ENCODE peak calls at places on chromosomes 4 and X, in nine cellular contexts. One of them, this sample, is unnamed.
A peak's percentile ranks its signal among the peaks of the same experiment; 100 is the strongest.

GRCh38 chr4:173076903-173077629 is 91.5 kb upstream of the GALNT7 start:
- DNase-seq in breast epithelium: no peak
- DNase-seq in IMR-90: peak; percentile 12
- DNase-seq in transverse colon: no peak
- DNase-seq in AG04450: no peak
- DNase-seq in testis: no peak
- DNase-seq in heart left ventricle: no peak
- DNase-seq in neural progenitor cell: no peak
- DNase-seq in fibroblast of mammary gland: peak; percentile 65
- DNase-seq in this sample: no peak

GRCh38 chr4:110959041-110959643 is 336.3 kb upstream of the PITX2 start:
- DNase-seq in transverse colon: no peak
- DNase-seq in IMR-90: peak; percentile 30
- DNase-seq in fibroblast of mammary gland: peak; percentile 52
- DNase-seq in testis: no peak
- DNase-seq in neural progenitor cell: no peak
- DNase-seq in heart left ventricle: no peak
- DNase-seq in breast epithelium: no peak
- DNase-seq in AG04450: no peak
- DNase-seq in this sample: peak; percentile 62

GRCh38 chrX:119495734-119496520 is 27.7 kb downstream of the SLC25A5 start:
- DNase-seq in testis: no peak
- DNase-seq in transverse colon: peak; percentile 20
- DNase-seq in neural progenitor cell: peak; percentile 6
- DNase-seq in fibroblast of mammary gland: no peak
- DNase-seq in AG04450: no peak
- DNase-seq in breast epithelium: no peak
- DNase-seq in IMR-90: no peak
- DNase-seq in heart left ventricle: no peak
- DNase-seq in this sample: no peak

GRCh38 chr4:184335520-184335919 is 117.8 kb upstream of the ENPP6 start:
- DNase-seq in transverse colon: no peak
- DNase-seq in AG04450: no peak
- DNase-seq in heart left ventricle: no peak
- DNase-seq in testis: no peak
- DNase-seq in IMR-90: peak; percentile 41
- DNase-seq in fibroblast of mammary gland: no peak
- DNase-seq in neural progenitor cell: no peak
- DNase-seq in breast epithelium: no peak
- DNase-seq in this sample: no peak

GRCh38 chr4:47315346-47315745 is 148.2 kb downstream of the COMMD8 start:
- DNase-seq in heart left ventricle: no peak
- DNase-seq in neural progenitor cell: no peak
- DNase-seq in IMR-90: peak; percentile 80
- DNase-seq in fibroblast of mammary gland: peak; percentile 72
- DNase-seq in testis: no peak
- DNase-seq in AG04450: no peak
- DNase-seq in breast epithelium: no peak
- DNase-seq in transverse colon: no peak
- DNase-seq in this sample: peak; percentile 4

GRCh38 chr4:2961411-2962098 is 1.7 kb downstream of the NOP14 start:
- DNase-seq in neural progenitor cell: peak; percentile 64
- DNase-seq in heart left ventricle: no peak
- DNase-seq in IMR-90: no peak
- DNase-seq in fibroblast of mammary gland: no peak
- DNase-seq in breast epithelium: no peak
- DNase-seq in AG04450: no peak
- DNase-seq in transverse colon: no peak
- DNase-seq in testis: peak; percentile 40
- DNase-seq in this sample: no peak

GRCh38 chr4:19262467-19262866 is 989.2 kb upstream of the SLIT2 start:
- DNase-seq in breast epithelium: no peak
- DNase-seq in heart left ventricle: no peak
- DNase-seq in AG04450: no peak
- DNase-seq in transverse colon: no peak
- DNase-seq in testis: peak; percentile 20
- DNase-seq in IMR-90: no peak
- DNase-seq in neural progenitor cell: no peak
- DNase-seq in fibroblast of mammary gland: peak; percentile 38
- DNase-seq in this sample: no peak

GRCh38 chrX:24515447-24515846 is 50.4 kb downstream of the PDK3 start:
- DNase-seq in testis: peak; percentile 36
- DNase-seq in IMR-90: peak; percentile 4
- DNase-seq in transverse colon: no peak
- DNase-seq in heart left ventricle: no peak
- DNase-seq in fibroblast of mammary gland: peak; percentile 32
- DNase-seq in AG04450: no peak
- DNase-seq in neural progenitor cell: peak; percentile 48
- DNase-seq in breast epithelium: no peak
- DNase-seq in this sample: no peak

GRCh38 chrX:7074135-7074907 is 73.2 kb upstream of the STS start:
- DNase-seq in fibroblast of mammary gland: no peak
- DNase-seq in breast epithelium: no peak
- DNase-seq in AG04450: no peak
- DNase-seq in heart left ventricle: no peak
- DNase-seq in transverse colon: no peak
- DNase-seq in IMR-90: no peak
- DNase-seq in testis: no peak
- DNase-seq in neural progenitor cell: no peak
- DNase-seq in this sample: no peak

GRCh38 chr4:24010573-24010972 is 120.7 kb upstream of the PPARGC1A start:
- DNase-seq in heart left ventricle: no peak
- DNase-seq in testis: no peak
- DNase-seq in IMR-90: no peak
- DNase-seq in AG04450: no peak
- DNase-seq in fibroblast of mammary gland: no peak
- DNase-seq in breast epithelium: no peak
- DNase-seq in transverse colon: no peak
- DNase-seq in neural progenitor cell: no peak
- DNase-seq in this sample: no peak

GRCh38 chr4:2537011-2537830 is 774 bp downstream of the FAM193A start:
- DNase-seq in IMR-90: peak; percentile 24
- DNase-seq in neural progenitor cell: no peak
- DNase-seq in heart left ventricle: peak; percentile 46
- DNase-seq in fibroblast of mammary gland: peak; percentile 20
- DNase-seq in AG04450: no peak
- DNase-seq in breast epithelium: peak; percentile 54
- DNase-seq in transverse colon: peak; percentile 50
- DNase-seq in testis: peak; percentile 54
- DNase-seq in this sample: peak; percentile 34

GRCh38 chr4:124111922-124112321 is 600.6 kb downstream of the ANKRD50 start:
- DNase-seq in testis: peak; percentile 21
- DNase-seq in heart left ventricle: no peak
- DNase-seq in breast epithelium: no peak
- DNase-seq in IMR-90: peak; percentile 87
- DNase-seq in transverse colon: no peak
- DNase-seq in fibroblast of mammary gland: peak; percentile 92
- DNase-seq in neural progenitor cell: peak; percentile 74
- DNase-seq in AG04450: peak; percentile 49
- DNase-seq in this sample: peak; percentile 80

GRCh38 chr4:1851160-1851559 is 4.8 kb downstream of the LETM1 start:
- DNase-seq in heart left ventricle: no peak
- DNase-seq in breast epithelium: no peak
- DNase-seq in transverse colon: no peak
- DNase-seq in IMR-90: no peak
- DNase-seq in fibroblast of mammary gland: no peak
- DNase-seq in testis: no peak
- DNase-seq in neural progenitor cell: no peak
- DNase-seq in AG04450: no peak
- DNase-seq in this sample: no peak

GRCh38 chr4:61200195-61200990 is at the start of gene ADGRL3:
- DNase-seq in heart left ventricle: peak; percentile 46
- DNase-seq in transverse colon: no peak
- DNase-seq in breast epithelium: no peak
- DNase-seq in testis: peak; percentile 63
- DNase-seq in AG04450: no peak
- DNase-seq in neural progenitor cell: peak; percentile 95
- DNase-seq in fibroblast of mammary gland: peak; percentile 3
- DNase-seq in IMR-90: peak; percentile 6
- DNase-seq in this sample: no peak

GRCh38 chr4:61202100-61202637 is 2.0 kb downstream of the ADGRL3 start:
- DNase-seq in transverse colon: no peak
- DNase-seq in breast epithelium: no peak
- DNase-seq in heart left ventricle: no peak
- DNase-seq in IMR-90: no peak
- DNase-seq in testis: peak; percentile 22
- DNase-seq in fibroblast of mammary gland: no peak
- DNase-seq in neural progenitor cell: peak; percentile 62
- DNase-seq in AG04450: no peak
- DNase-seq in this sample: no peak

GRCh38 chr4:61200991-61201526 is 933 bp downstream of the ADGRL3 start:
- DNase-seq in breast epithelium: no peak
- DNase-seq in heart left ventricle: peak; percentile 19
- DNase-seq in IMR-90: no peak
- DNase-seq in transverse colon: no peak
- DNase-seq in fibroblast of mammary gland: no peak
- DNase-seq in AG04450: no peak
- DNase-seq in neural progenitor cell: peak; percentile 63
- DNase-seq in testis: peak; percentile 49
- DNase-seq in this sample: no peak

GRCh38 chr4:61201562-61202099 is 1.5 kb downstream of the ADGRL3 start:
- DNase-seq in testis: peak; percentile 19
- DNase-seq in AG04450: no peak
- DNase-seq in breast epithelium: no peak
- DNase-seq in transverse colon: no peak
- DNase-seq in heart left ventricle: no peak
- DNase-seq in neural progenitor cell: peak; percentile 53
- DNase-seq in fibroblast of mammary gland: no peak
- DNase-seq in IMR-90: no peak
- DNase-seq in this sample: no peak

DNA sequence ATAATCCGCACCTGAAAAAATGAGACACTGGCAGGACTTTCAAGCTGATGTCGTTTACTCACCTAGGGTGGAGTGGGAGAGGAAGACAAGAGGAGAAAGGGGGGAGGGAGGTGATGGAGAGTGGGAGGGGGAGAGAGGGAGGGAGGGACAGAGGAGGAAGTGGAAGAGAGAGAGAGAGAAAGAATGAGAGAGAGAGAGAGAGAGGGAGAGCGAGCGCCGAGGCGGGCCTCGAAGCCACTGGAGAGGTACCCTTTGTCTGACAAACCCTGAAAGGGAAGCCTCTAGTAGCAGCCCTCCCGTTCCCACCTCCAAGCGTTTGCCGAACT is 294 bp upstream of the ADGRL3 start:
- DNase-seq in IMR-90: no peak
- DNase-seq in AG04450: no peak
- DNase-seq in testis: no peak
- DNase-seq in fibroblast of mammary gland: no peak
- DNase-seq in breast epithelium: no peak
- DNase-seq in heart left ventricle: no peak
- DNase-seq in transverse colon: no peak
- DNase-seq in neural progenitor cell: no peak
- DNase-seq in this sample: no peak
- H3K4me3 ChIP-seq in IMR-90: peak overlapping the region; percentile 62
- H3K4me3 ChIP-seq in AG04450: peak overlapping the region; percentile 54
- H3K4me3 ChIP-seq in testis: peak overlapping the region; percentile 68
- H3K4me3 ChIP-seq in fibroblast of mammary gland: no peak overlapping the region
- H3K4me3 ChIP-seq in breast epithelium: peak overlapping the region; percentile 66
- H3K4me3 ChIP-seq in heart left ventricle: peak overlapping the region; percentile 62
- H3K4me3 ChIP-seq in transverse colon: peak overlapping the region; percentile 38
- H3K4me3 ChIP-seq in neural progenitor cell: peak overlapping the region; percentile 86
- H3K4me3 ChIP-seq in this sample: no peak overlapping the region

GRCh38 chrX:10769696-10770619 is 149.6 kb upstream of the MID1 start:
- DNase-seq in testis: no peak
- DNase-seq in heart left ventricle: no peak
- DNase-seq in breast epithelium: no peak
- DNase-seq in transverse colon: no peak
- DNase-seq in fibroblast of mammary gland: peak; percentile 57
- DNase-seq in IMR-90: peak; percentile 61
- DNase-seq in AG04450: peak; percentile 4
- DNase-seq in neural progenitor cell: peak; percentile 53
- DNase-seq in this sample: peak; percentile 39

GRCh38 chrX:10773318-10773717 is 152.9 kb upstream of the MID1 start:
- DNase-seq in AG04450: no peak
- DNase-seq in breast epithelium: no peak
- DNase-seq in neural progenitor cell: no peak
- DNase-seq in transverse colon: no peak
- DNase-seq in heart left ventricle: no peak
- DNase-seq in IMR-90: no peak
- DNase-seq in fibroblast of mammary gland: no peak
- DNase-seq in testis: no peak
- DNase-seq in this sample: no peak

DNA sequence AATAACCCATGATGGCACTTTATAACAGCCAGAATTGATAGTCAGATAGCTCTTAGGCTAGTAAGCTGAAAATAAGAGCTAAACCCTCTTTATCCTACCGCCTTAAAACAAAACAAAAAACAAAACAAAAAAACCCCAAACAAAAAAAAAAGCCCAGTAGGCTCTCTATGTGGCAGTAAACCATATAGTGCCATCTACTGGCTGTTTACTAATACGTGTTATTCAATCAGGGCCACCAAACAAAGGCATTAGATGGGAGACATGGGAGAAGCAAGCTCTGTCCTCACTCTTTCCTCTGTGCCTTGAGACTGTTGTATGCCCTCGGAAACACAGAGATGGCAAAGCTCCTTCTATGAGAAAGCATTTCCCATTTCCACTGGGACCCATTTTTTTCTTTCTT is 148.8 kb upstream of the MID1 start:
- DNase-seq in fibroblast of mammary gland: peak; percentile 52
- DNase-seq in IMR-90: peak; percentile 35
- DNase-seq in testis: no peak
- DNase-seq in AG04450: no peak
- DNase-seq in breast epithelium: no peak
- DNase-seq in heart left ventricle: no peak
- DNase-seq in transverse colon: no peak
- DNase-seq in neural progenitor cell: peak; percentile 75
- DNase-seq in this sample: peak; percentile 54
- TF ChIP-seq CTCF in fibroblast of mammary gland: peak; percentile 60
- TF ChIP-seq CTCF in IMR-90: peak; percentile 52
- TF ChIP-seq CTCF in testis: no peak
- TF ChIP-seq CTCF in AG04450: peak; percentile 54
- TF ChIP-seq CTCF in breast epithelium: peak; percentile 13
- TF ChIP-seq CTCF in heart left ventricle: peak; percentile 53
- TF ChIP-seq CTCF in transverse colon: peak; percentile 27
- TF ChIP-seq CTCF in neural progenitor cell: peak; percentile 60
- TF ChIP-seq CTCF in this sample: peak; percentile 62

DNA sequence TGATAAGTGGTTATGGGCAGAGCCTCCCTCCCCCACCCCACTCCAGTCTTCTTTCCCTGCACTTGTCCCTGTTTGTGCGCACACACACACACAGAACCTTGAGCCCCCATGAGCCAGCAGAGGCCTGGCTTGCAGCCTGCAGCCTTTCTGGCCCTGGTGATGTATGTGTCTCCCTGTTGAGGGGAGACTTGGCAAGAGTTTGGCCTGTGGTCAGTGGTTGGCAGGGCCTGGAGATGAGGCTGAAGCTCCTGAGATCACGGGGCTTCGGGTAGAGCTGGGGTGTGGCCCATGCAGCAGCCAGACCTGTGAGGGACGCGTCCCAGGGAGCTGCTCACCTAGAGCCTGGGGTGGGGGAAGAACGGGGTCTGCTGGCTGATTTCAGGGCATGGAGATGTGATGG is 2.3 kb downstream of the GPR173 start:
- DNase-seq in breast epithelium: no peak
- DNase-seq in heart left ventricle: no peak
- DNase-seq in IMR-90: no peak
- DNase-seq in transverse colon: no peak
- DNase-seq in AG04450: no peak
- DNase-seq in testis: no peak
- DNase-seq in neural progenitor cell: no peak
- DNase-seq in fibroblast of mammary gland: peak; percentile 49
- DNase-seq in this sample: peak; percentile 16
- H3K4me3 ChIP-seq in breast epithelium: no peak overlapping the region
- H3K4me3 ChIP-seq in heart left ventricle: no peak overlapping the region
- H3K4me3 ChIP-seq in IMR-90: no peak overlapping the region
- H3K4me3 ChIP-seq in transverse colon: no peak overlapping the region
- H3K4me3 ChIP-seq in AG04450: peak overlapping the region; percentile 71
- H3K4me3 ChIP-seq in testis: no peak overlapping the region
- H3K4me3 ChIP-seq in neural progenitor cell: no peak overlapping the region
- H3K4me3 ChIP-seq in fibroblast of mammary gland: peak overlapping the region; percentile 3
- H3K4me3 ChIP-seq in this sample: peak overlapping the region; percentile 30

GRCh38 chrX:153523269-153523668 is 5.8 kb downstream of the ATP2B3 start:
- DNase-seq in IMR-90: no peak
- DNase-seq in transverse colon: no peak
- DNase-seq in testis: no peak
- DNase-seq in neural progenitor cell: no peak
- DNase-seq in heart left ventricle: no peak
- DNase-seq in AG04450: no peak
- DNase-seq in breast epithelium: no peak
- DNase-seq in fibroblast of mammary gland: no peak
- DNase-seq in this sample: no peak
- TF ChIP-seq CTCF in IMR-90: no peak
- TF ChIP-seq CTCF in transverse colon: no peak
- TF ChIP-seq CTCF in testis: no peak
- TF ChIP-seq CTCF in neural progenitor cell: no peak
- TF ChIP-seq CTCF in heart left ventricle: no peak
- TF ChIP-seq CTCF in AG04450: no peak
- TF ChIP-seq CTCF in breast epithelium: no peak
- TF ChIP-seq CTCF in fibroblast of mammary gland: no peak
- TF ChIP-seq CTCF in this sample: no peak